ENCODE peak calls at places on chromosomes 12 and 14, in nine cellular contexts. Q, N, D, K, F, Z, H, V and Y are unnamed samples.
A peak's percentile ranks its signal among the peaks of the same experiment; 100 is the strongest.

GRCh38 chr12:38776657-38777056 is 128.7 kb downstream of the CPNE8 start:
- DNase-seq in N (no peak), H (no peak), V (no peak), Q (no peak), F (no peak), D (no peak), Z (no peak), K (no peak), Y (no peak)

GRCh38 chr12:91877022-91877421 is 268.6 kb downstream of the BTG1 start:
- DNase-seq in Q (no peak), F (no peak), K (peak; percentile 75), V (peak; percentile 64), H (peak; percentile 18), N (peak; percentile 62), D (no peak), Z (no peak), Y (peak; percentile 76)

GRCh38 chr12:12338528-12339168 is 11.4 kb downstream of the MANSC1 start:
- DNase-seq in D (no peak), V (no peak), K (no peak), F (peak; percentile 81), Q (no peak), H (peak; percentile 54), N (no peak), Z (no peak), Y (no peak)

GRCh38 chr12:132352896-132353800 is 23.8 kb upstream of the GALNT9 start:
- DNase-seq in H (no peak), K (peak; percentile 81), F (no peak), Z (no peak), N (peak; percentile 43), Q (no peak), V (no peak), D (no peak), Y (no peak)

GRCh38 chr14:85508863-85509262 is 21.1 kb upstream of the FLRT2 start:
- DNase-seq in V (no peak), K (no peak), Q (no peak), D (no peak), F (no peak), N (no peak), H (no peak), Z (no peak), Y (no peak)

GRCh38 chr14:54627718-54628345 is 60.9 kb downstream of the SAMD4A start:
- DNase-seq in Q (no peak), D (peak; percentile 41), Z (no peak), F (no peak), V (no peak), K (no peak), H (peak; percentile 62), N (no peak), Y (peak; percentile 81)

GRCh38 chr12:68912916-68913315 is 20.1 kb downstream of the CPM start:
- DNase-seq in H (no peak), K (no peak), D (no peak), Q (no peak), F (no peak), N (no peak), Z (peak; percentile 11), V (no peak), Y (no peak)

GRCh38 chr14:71309756-71310155 is 402.5 kb downstream of the PCNX1 start:
- DNase-seq in Q (no peak), D (no peak), V (no peak), K (no peak), N (no peak), F (no peak), Z (no peak), H (no peak), Y (no peak)

DNA sequence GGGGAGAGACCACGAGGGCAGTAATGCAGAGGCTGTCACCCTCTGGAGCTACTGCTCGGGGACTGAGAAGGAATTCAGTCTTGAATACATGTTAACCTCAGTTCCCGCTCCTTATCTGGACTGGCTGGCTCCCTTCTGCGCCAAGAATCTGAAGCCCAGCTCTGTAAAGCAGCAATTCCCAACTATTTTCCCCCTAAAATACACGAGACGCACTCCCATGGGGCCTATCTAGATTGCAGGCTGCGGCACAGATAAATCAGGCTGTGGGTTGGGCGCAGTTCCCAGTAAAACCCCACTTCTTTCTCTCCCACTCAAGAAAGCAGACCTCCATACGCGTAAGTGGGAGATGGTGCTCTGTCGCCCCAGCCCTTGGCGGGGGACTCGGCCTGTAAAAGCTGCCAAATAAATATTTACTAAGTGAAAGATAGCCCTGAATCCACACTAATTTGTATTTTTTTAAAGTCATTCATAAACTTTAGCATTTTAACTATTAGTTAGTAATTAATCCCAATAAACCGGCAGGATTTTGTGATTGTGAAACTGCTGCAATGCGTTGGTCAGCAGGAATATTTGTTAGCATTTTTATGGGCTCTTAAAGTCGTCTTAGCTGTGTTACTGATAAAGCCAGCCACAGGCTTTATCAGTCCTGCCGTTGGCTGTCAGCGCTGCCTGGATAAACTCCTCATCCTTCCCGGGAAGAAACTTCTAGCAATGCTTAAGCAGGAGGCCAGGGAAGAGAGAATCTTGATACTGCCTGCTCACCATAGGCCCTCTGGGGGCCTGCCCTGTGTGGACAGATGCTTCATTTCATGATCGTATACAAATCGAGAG is 17.8 kb downstream of the FBXL14 start:
- DNase-seq in N (no peak), Q (peak; percentile 86), K (peak; percentile 10), H (peak; percentile 78), V (no peak), D (peak; percentile 86), Z (no peak), F (no peak), Y (peak; percentile 78)
- H3K27ac ChIP-seq in N (peak overlapping the region; percentile 47), Q (peak overlapping the region; percentile 65), K (no peak overlapping the region), H (no peak overlapping the region), V (peak overlapping the region; percentile 34), D (peak overlapping the region; percentile 78), Z (no peak overlapping the region), F (no peak overlapping the region), Y (peak overlapping the region; percentile 41)

GRCh38 chr14:34629344-34629656 is 648 bp downstream of the SNX6 start:
- DNase-seq in V (no peak), Q (no peak), D (peak; percentile 50), H (no peak), N (no peak), F (no peak), K (no peak), Z (no peak), Y (no peak)

GRCh38 chr14:34632451-34632850 is 2.5 kb upstream of the SNX6 start:
- DNase-seq in V (no peak), K (no peak), Z (no peak), Q (no peak), F (no peak), N (no peak), D (no peak), H (no peak), Y (no peak)

GRCh38 chr14:34629657-34630529 is at the start of gene SNX6:
- DNase-seq in V (peak; percentile 85), Z (peak; percentile 78), K (peak; percentile 67), D (peak; percentile 84), H (peak; percentile 45), F (peak; percentile 66), N (peak; percentile 88), Q (peak; percentile 90), Y (peak; percentile 34)

GRCh38 chr14:34633697-34634096 is 3.7 kb upstream of the SNX6 start:
- DNase-seq in F (no peak), Q (no peak), K (no peak), H (no peak), Z (no peak), D (no peak), N (no peak), V (no peak), Y (no peak)

GRCh38 chr14:34628681-34629135 is 1.2 kb downstream of the SNX6 start:
- DNase-seq in D (no peak), N (no peak), Q (no peak), H (no peak), V (peak; percentile 61), K (no peak), F (no peak), Z (peak; percentile 26), Y (no peak)
- H3K4me3 ChIP-seq in D (peak overlapping the region; percentile 98), N (peak overlapping the region; percentile 98), Q (peak overlapping the region; percentile 82), H (peak overlapping the region; percentile 94), V (peak overlapping the region; percentile 75), K (peak overlapping the region; percentile 98), F (peak overlapping the region; percentile 98), Z (peak overlapping the region; percentile 79), Y (peak overlapping the region; percentile 98)

GRCh38 chr12:27012239-27012981 is 1.8 kb downstream of the TM7SF3 start:
- DNase-seq in V (no peak), D (no peak), Q (no peak), H (no peak), Z (no peak), F (peak; percentile 14), K (no peak), N (no peak), Y (no peak)

GRCh38 chr12:27008070-27008469 is 6.1 kb downstream of the TM7SF3 start:
- DNase-seq in V (no peak), N (no peak), F (no peak), K (no peak), Q (no peak), H (no peak), D (no peak), Z (no peak), Y (no peak)

GRCh38 chr12:27006797-27007467 is 7.3 kb downstream of the TM7SF3 start:
- DNase-seq in N (no peak), Z (no peak), V (no peak), F (no peak), D (no peak), K (no peak), Q (no peak), H (no peak), Y (no peak)

GRCh38 chr12:27012982-27013255 is 1.3 kb downstream of the TM7SF3 start:
- DNase-seq in N (no peak), K (no peak), D (no peak), Q (no peak), V (no peak), H (no peak), F (peak; percentile 51), Z (no peak), Y (no peak)

DNA sequence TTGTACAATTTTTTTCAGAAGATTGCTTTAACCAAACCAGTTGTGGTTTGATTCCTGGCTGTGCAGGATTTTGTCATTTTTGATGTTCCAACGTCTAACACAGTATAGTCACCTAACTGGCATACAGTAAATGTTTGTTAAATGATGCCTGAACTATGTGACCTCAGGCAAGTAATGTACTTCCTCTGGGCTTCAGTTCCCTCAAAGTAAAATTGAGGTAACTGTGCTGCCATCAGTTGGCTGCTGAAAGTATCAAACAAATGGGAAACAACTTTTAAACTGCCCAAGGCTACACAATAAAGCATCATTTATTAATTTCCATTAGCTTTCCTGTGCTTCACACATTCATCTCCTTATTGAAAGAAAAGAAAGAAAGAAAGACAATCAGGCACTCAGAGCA is 4.3 kb downstream of the TM7SF3 start:
- DNase-seq in Z (no peak), K (no peak), F (peak; percentile 16), N (no peak), V (no peak), H (no peak), Q (no peak), D (no peak), Y (no peak)
- TF ChIP-seq CTCF in Z (no peak), K (no peak), F (no peak), N (no peak), V (no peak), H (no peak), Q (no peak), D (no peak), Y (no peak)

DNA sequence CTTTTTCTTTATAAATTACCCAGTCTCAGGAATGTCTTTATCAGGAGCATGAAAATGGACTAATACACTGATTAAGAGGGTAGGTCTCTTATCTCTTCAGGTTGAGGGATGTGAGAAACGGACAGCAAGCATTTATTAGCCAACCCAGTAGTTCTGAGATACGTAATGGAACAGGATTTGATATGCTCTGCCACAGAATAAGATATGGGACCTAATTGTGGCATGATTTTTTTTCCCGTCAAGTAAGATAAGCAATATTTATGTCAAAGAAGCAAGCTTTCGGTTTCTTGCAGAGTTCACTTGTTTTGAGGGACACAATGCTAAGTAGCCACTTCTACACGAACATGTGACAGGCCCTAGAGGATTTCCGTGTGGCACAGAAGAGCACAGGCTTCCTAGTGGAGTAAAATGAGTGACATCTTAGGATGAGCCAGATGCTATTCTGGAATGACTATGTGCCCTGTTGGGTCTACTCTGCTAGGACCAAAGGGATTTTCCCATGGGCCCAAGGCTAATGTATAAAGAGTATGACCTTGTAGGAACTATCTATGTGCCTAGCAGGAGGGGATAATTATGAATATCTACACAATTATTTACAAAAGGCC is 57.9 kb downstream of the SLC38A1 start:
- DNase-seq in D (no peak), Q (no peak), V (no peak), F (no peak), Z (no peak), K (no peak), H (no peak), N (no peak), Y (no peak)
- H3K27ac ChIP-seq in D (peak overlapping the region; percentile 59), Q (no peak overlapping the region), V (peak overlapping the region; percentile 44), F (peak overlapping the region; percentile 87), Z (no peak overlapping the region), K (no peak overlapping the region), H (no peak overlapping the region), N (no peak overlapping the region), Y (no peak overlapping the region)